ENCODE peak calls at places on chromosomes 2 and 18, in eight cellular contexts. One of them, this sample, is unnamed.
A peak's percentile ranks its signal among the peaks of the same experiment; 100 is the strongest.

GRCh38 chr18:50399582-50399981 is 24.7 kb downstream of the SKA1 start:
- DNase-seq in prostate gland: no peak
- DNase-seq in lower leg skin: no peak
- DNase-seq in fibroblast of pulmonary artery: no peak
- DNase-seq in AG04449: no peak
- DNase-seq in adrenal gland: no peak
- DNase-seq in HFFc6: no peak
- DNase-seq in Calu3: no peak
- DNase-seq in this sample: no peak

GRCh38 chr2:60000681-60001080 is 552.8 kb downstream of the BCL11A start:
- DNase-seq in prostate gland: no peak
- DNase-seq in lower leg skin: no peak
- DNase-seq in fibroblast of pulmonary artery: no peak
- DNase-seq in AG04449: no peak
- DNase-seq in adrenal gland: no peak
- DNase-seq in HFFc6: no peak
- DNase-seq in Calu3: no peak
- DNase-seq in this sample: no peak

GRCh38 chr2:43898134-43898957 is 59.6 kb downstream of the ABCG8 start:
- DNase-seq in prostate gland: peak; percentile 62
- DNase-seq in lower leg skin: no peak
- DNase-seq in fibroblast of pulmonary artery: no peak
- DNase-seq in AG04449: no peak
- DNase-seq in adrenal gland: no peak
- DNase-seq in HFFc6: no peak
- DNase-seq in Calu3: no peak
- DNase-seq in this sample: no peak

GRCh38 chr18:59917422-59917821 is 17.6 kb downstream of the PMAIP1 start:
- DNase-seq in prostate gland: no peak
- DNase-seq in lower leg skin: no peak
- DNase-seq in fibroblast of pulmonary artery: peak; percentile 82
- DNase-seq in AG04449: no peak
- DNase-seq in adrenal gland: no peak
- DNase-seq in HFFc6: no peak
- DNase-seq in Calu3: peak; percentile 42
- DNase-seq in this sample: no peak

GRCh38 chr2:37652199-37652640 is 19.2 kb downstream of the CDC42EP3 start:
- DNase-seq in prostate gland: no peak
- DNase-seq in lower leg skin: no peak
- DNase-seq in fibroblast of pulmonary artery: peak; percentile 64
- DNase-seq in AG04449: no peak
- DNase-seq in adrenal gland: no peak
- DNase-seq in HFFc6: peak; percentile 95
- DNase-seq in Calu3: no peak
- DNase-seq in this sample: no peak

GRCh38 chr18:55839350-55839749 is 251.4 kb upstream of the TCF4 start:
- DNase-seq in prostate gland: no peak
- DNase-seq in lower leg skin: no peak
- DNase-seq in fibroblast of pulmonary artery: peak; percentile 41
- DNase-seq in AG04449: no peak
- DNase-seq in adrenal gland: no peak
- DNase-seq in HFFc6: peak; percentile 59
- DNase-seq in Calu3: no peak
- DNase-seq in this sample: no peak

GRCh38 chr18:67305466-67305865 is 211.1 kb downstream of the DSEL start:
- DNase-seq in prostate gland: no peak
- DNase-seq in lower leg skin: no peak
- DNase-seq in fibroblast of pulmonary artery: no peak
- DNase-seq in AG04449: no peak
- DNase-seq in adrenal gland: no peak
- DNase-seq in HFFc6: no peak
- DNase-seq in Calu3: no peak
- DNase-seq in this sample: no peak

GRCh38 chr2:34892766-34893165 is 1293.7 kb upstream of the FAM98A start:
- DNase-seq in prostate gland: no peak
- DNase-seq in lower leg skin: no peak
- DNase-seq in fibroblast of pulmonary artery: no peak
- DNase-seq in AG04449: no peak
- DNase-seq in adrenal gland: no peak
- DNase-seq in HFFc6: no peak
- DNase-seq in Calu3: no peak
- DNase-seq in this sample: no peak

GRCh38 chr2:74502720-74503505 is 3.5 kb upstream of the LBX2 start:
- DNase-seq in prostate gland: no peak
- DNase-seq in lower leg skin: peak; percentile 84
- DNase-seq in fibroblast of pulmonary artery: peak; percentile 89
- DNase-seq in AG04449: no peak
- DNase-seq in adrenal gland: peak; percentile 84
- DNase-seq in HFFc6: peak; percentile 72
- DNase-seq in Calu3: peak; percentile 80
- DNase-seq in this sample: peak; percentile 68

GRCh38 chr2:221570321-221571107 is 1.6 kb downstream of the EPHA4 start:
- DNase-seq in prostate gland: peak; percentile 9
- DNase-seq in lower leg skin: no peak
- DNase-seq in fibroblast of pulmonary artery: peak; percentile 28
- DNase-seq in AG04449: no peak
- DNase-seq in adrenal gland: no peak
- DNase-seq in HFFc6: no peak
- DNase-seq in Calu3: no peak
- DNase-seq in this sample: no peak

GRCh38 chr2:20617892-20618467 is 32.9 kb downstream of the HS1BP3 start:
- DNase-seq in prostate gland: peak; percentile 73
- DNase-seq in lower leg skin: peak; percentile 93
- DNase-seq in fibroblast of pulmonary artery: peak; percentile 100
- DNase-seq in AG04449: peak; percentile 95
- DNase-seq in adrenal gland: peak; percentile 99
- DNase-seq in HFFc6: peak; percentile 99
- DNase-seq in Calu3: peak; percentile 93
- DNase-seq in this sample: peak; percentile 94

GRCh38 chr18:77069931-77070330 is 62.7 kb downstream of the MBP start:
- DNase-seq in prostate gland: no peak
- DNase-seq in lower leg skin: no peak
- DNase-seq in fibroblast of pulmonary artery: no peak
- DNase-seq in AG04449: no peak
- DNase-seq in adrenal gland: no peak
- DNase-seq in HFFc6: no peak
- DNase-seq in Calu3: no peak
- DNase-seq in this sample: no peak

GRCh38 chr2:68403199-68403644 is 38.1 kb downstream of the PLEK start:
- DNase-seq in prostate gland: no peak
- DNase-seq in lower leg skin: no peak
- DNase-seq in fibroblast of pulmonary artery: no peak
- DNase-seq in AG04449: no peak
- DNase-seq in adrenal gland: no peak
- DNase-seq in HFFc6: no peak
- DNase-seq in Calu3: no peak
- DNase-seq in this sample: no peak

GRCh38 chr2:175153-175786 is 88.6 kb downstream of the SH3YL1 start:
- DNase-seq in prostate gland: no peak
- DNase-seq in lower leg skin: no peak
- DNase-seq in fibroblast of pulmonary artery: no peak
- DNase-seq in AG04449: no peak
- DNase-seq in adrenal gland: no peak
- DNase-seq in HFFc6: no peak
- DNase-seq in Calu3: no peak
- DNase-seq in this sample: no peak

GRCh38 chr2:37168217-37168981 is 11.6 kb upstream of the EIF2AK2 start:
- DNase-seq in prostate gland: no peak
- DNase-seq in lower leg skin: no peak
- DNase-seq in fibroblast of pulmonary artery: peak; percentile 62
- DNase-seq in AG04449: no peak
- DNase-seq in adrenal gland: no peak
- DNase-seq in HFFc6: peak; percentile 40
- DNase-seq in Calu3: peak; percentile 44
- DNase-seq in this sample: no peak

GRCh38 chr2:1693723-1694122 is 50.6 kb downstream of the PXDN start:
- DNase-seq in prostate gland: no peak
- DNase-seq in lower leg skin: no peak
- DNase-seq in fibroblast of pulmonary artery: no peak
- DNase-seq in AG04449: no peak
- DNase-seq in adrenal gland: no peak
- DNase-seq in HFFc6: no peak
- DNase-seq in Calu3: no peak
- DNase-seq in this sample: no peak

GRCh38 chr2:96699621-96700020 is 40.2 kb downstream of the LMAN2L start:
- DNase-seq in prostate gland: no peak
- DNase-seq in lower leg skin: no peak
- DNase-seq in fibroblast of pulmonary artery: no peak
- DNase-seq in AG04449: no peak
- DNase-seq in adrenal gland: peak; percentile 9
- DNase-seq in HFFc6: no peak
- DNase-seq in Calu3: no peak
- DNase-seq in this sample: no peak

GRCh38 chr2:58098254-58099096 is 51.9 kb downstream of the VRK2 start:
- DNase-seq in prostate gland: no peak
- DNase-seq in lower leg skin: no peak
- DNase-seq in fibroblast of pulmonary artery: peak; percentile 54
- DNase-seq in AG04449: peak; percentile 16
- DNase-seq in adrenal gland: no peak
- DNase-seq in HFFc6: peak; percentile 69
- DNase-seq in Calu3: no peak
- DNase-seq in this sample: no peak

GRCh38 chr2:78351208-78351607 is 674.3 kb upstream of the REG3G start:
- DNase-seq in prostate gland: no peak
- DNase-seq in lower leg skin: no peak
- DNase-seq in fibroblast of pulmonary artery: peak; percentile 1
- DNase-seq in AG04449: no peak
- DNase-seq in adrenal gland: no peak
- DNase-seq in HFFc6: no peak
- DNase-seq in Calu3: no peak
- DNase-seq in this sample: no peak

GRCh38 chr2:132670104-132670960 is at the start of gene LYPD1:
- DNase-seq in prostate gland: no peak
- DNase-seq in lower leg skin: no peak
- DNase-seq in fibroblast of pulmonary artery: no peak
- DNase-seq in AG04449: no peak
- DNase-seq in adrenal gland: peak; percentile 55
- DNase-seq in HFFc6: no peak
- DNase-seq in Calu3: peak; percentile 78
- DNase-seq in this sample: no peak

GRCh38 chr2:61247204-61247812 is 85.3 kb downstream of the C2orf74 start:
- DNase-seq in prostate gland: no peak
- DNase-seq in lower leg skin: no peak
- DNase-seq in fibroblast of pulmonary artery: peak; percentile 65
- DNase-seq in AG04449: peak; percentile 64
- DNase-seq in adrenal gland: no peak
- DNase-seq in HFFc6: peak; percentile 75
- DNase-seq in Calu3: no peak
- DNase-seq in this sample: no peak

GRCh38 chr2:235049069-235049468 is 97.3 kb downstream of the SH3BP4 start:
- DNase-seq in prostate gland: no peak
- DNase-seq in lower leg skin: no peak
- DNase-seq in fibroblast of pulmonary artery: no peak
- DNase-seq in AG04449: no peak
- DNase-seq in adrenal gland: peak; percentile 47
- DNase-seq in HFFc6: no peak
- DNase-seq in Calu3: no peak
- DNase-seq in this sample: no peak

GRCh38 chr2:8006181-8006580 is 675.7 kb upstream of the ID2 start:
- DNase-seq in prostate gland: no peak
- DNase-seq in lower leg skin: no peak
- DNase-seq in fibroblast of pulmonary artery: no peak
- DNase-seq in AG04449: no peak
- DNase-seq in adrenal gland: no peak
- DNase-seq in HFFc6: no peak
- DNase-seq in Calu3: no peak
- DNase-seq in this sample: no peak

GRCh38 chr2:39411186-39411944 is 25.7 kb downstream of the MAP4K3 start:
- DNase-seq in prostate gland: no peak
- DNase-seq in lower leg skin: no peak
- DNase-seq in fibroblast of pulmonary artery: peak; percentile 74
- DNase-seq in AG04449: peak; percentile 60
- DNase-seq in adrenal gland: no peak
- DNase-seq in HFFc6: peak; percentile 89
- DNase-seq in Calu3: peak; percentile 14
- DNase-seq in this sample: no peak
- TF ChIP-seq CTCF in prostate gland: no peak
- TF ChIP-seq CTCF in lower leg skin: no peak
- TF ChIP-seq CTCF in fibroblast of pulmonary artery: no peak
- TF ChIP-seq CTCF in AG04449: no peak
- TF ChIP-seq CTCF in adrenal gland: no peak
- TF ChIP-seq CTCF in HFFc6: no peak
- TF ChIP-seq CTCF in Calu3: no peak
- TF ChIP-seq CTCF in this sample: no peak

DNA sequence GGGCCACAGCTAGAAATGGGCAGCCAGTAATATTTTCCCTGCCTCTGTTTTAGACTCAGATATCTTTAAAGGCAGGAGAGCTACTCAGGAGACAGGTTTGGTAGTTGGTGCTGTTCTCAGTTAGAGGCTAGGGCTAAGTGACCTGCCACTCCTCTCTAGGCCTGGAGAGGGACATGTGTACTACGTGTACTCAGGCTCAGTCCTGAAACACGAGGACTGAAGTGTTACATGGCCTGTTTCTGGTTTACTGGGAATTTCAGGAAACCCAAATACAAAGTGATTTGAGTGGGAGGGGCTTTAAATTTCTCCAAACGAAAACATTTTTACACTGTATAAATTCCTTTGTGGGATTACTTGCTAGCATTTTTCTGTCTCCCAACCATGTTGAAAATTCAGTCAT is 343.4 kb downstream of the CYP26B1 start:
- DNase-seq in prostate gland: no peak
- DNase-seq in lower leg skin: no peak
- DNase-seq in fibroblast of pulmonary artery: no peak
- DNase-seq in AG04449: no peak
- DNase-seq in adrenal gland: no peak
- DNase-seq in HFFc6: peak; percentile 24
- DNase-seq in Calu3: no peak
- DNase-seq in this sample: no peak
- TF ChIP-seq CTCF in prostate gland: no peak
- TF ChIP-seq CTCF in lower leg skin: no peak
- TF ChIP-seq CTCF in fibroblast of pulmonary artery: peak; percentile 12
- TF ChIP-seq CTCF in AG04449: peak; percentile 31
- TF ChIP-seq CTCF in adrenal gland: no peak
- TF ChIP-seq CTCF in HFFc6: peak; percentile 60
- TF ChIP-seq CTCF in Calu3: no peak
- TF ChIP-seq CTCF in this sample: no peak

DNA sequence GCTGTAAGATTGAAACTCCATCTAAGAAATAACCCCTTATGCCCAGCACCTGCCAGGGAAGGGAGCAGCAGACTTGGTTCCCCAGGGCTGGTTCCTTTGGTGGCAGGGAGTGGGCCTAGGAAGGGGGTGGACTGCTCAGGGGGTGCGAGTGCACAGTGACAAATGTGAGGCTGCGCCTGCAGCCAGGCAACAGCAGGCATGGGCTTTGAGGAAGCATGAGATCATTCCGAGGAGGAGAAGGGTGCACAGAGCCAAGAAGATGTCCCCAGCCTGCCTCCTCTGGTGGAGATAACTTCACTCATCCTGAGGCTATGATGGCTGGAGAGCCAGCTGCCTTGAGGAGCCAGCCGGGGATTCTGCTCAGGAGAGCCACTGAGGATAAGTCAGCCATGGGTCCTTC is 158.0 kb downstream of the CAPN13 start:
- DNase-seq in prostate gland: no peak
- DNase-seq in lower leg skin: no peak
- DNase-seq in fibroblast of pulmonary artery: no peak
- DNase-seq in AG04449: no peak
- DNase-seq in adrenal gland: no peak
- DNase-seq in HFFc6: no peak
- DNase-seq in Calu3: no peak
- DNase-seq in this sample: no peak
- TF ChIP-seq CTCF in prostate gland: no peak
- TF ChIP-seq CTCF in lower leg skin: no peak
- TF ChIP-seq CTCF in fibroblast of pulmonary artery: no peak
- TF ChIP-seq CTCF in AG04449: no peak
- TF ChIP-seq CTCF in adrenal gland: no peak
- TF ChIP-seq CTCF in HFFc6: no peak
- TF ChIP-seq CTCF in Calu3: no peak
- TF ChIP-seq CTCF in this sample: no peak

GRCh38 chr2:216687646-216688045 is 7.7 kb downstream of the IGFBP5 start:
- DNase-seq in prostate gland: no peak
- DNase-seq in lower leg skin: no peak
- DNase-seq in fibroblast of pulmonary artery: no peak
- DNase-seq in AG04449: no peak
- DNase-seq in adrenal gland: no peak
- DNase-seq in HFFc6: no peak
- DNase-seq in Calu3: peak; percentile 35
- DNase-seq in this sample: no peak
- TF ChIP-seq CTCF in prostate gland: no peak
- TF ChIP-seq CTCF in lower leg skin: no peak
- TF ChIP-seq CTCF in fibroblast of pulmonary artery: peak; percentile 31
- TF ChIP-seq CTCF in AG04449: peak; percentile 37
- TF ChIP-seq CTCF in adrenal gland: no peak
- TF ChIP-seq CTCF in HFFc6: peak; percentile 63
- TF ChIP-seq CTCF in Calu3: peak; percentile 38
- TF ChIP-seq CTCF in this sample: no peak

This sample was measured in omental fat pad.